ENCODE peak calls at places on chromosome 9, in six cellular contexts. J is hepatocyte, K is HCT116, M is OCI-LY7, R is GM23248, D is neural progenitor cell. C is an unnamed sample.
A peak's percentile ranks its signal among the peaks of the same experiment; 100 is the strongest.

GRCh38 chr9:112061152-112061740 is 113.9 kb downstream of the SUSD1 start:
- DNase-seq in J (peak; percentile 74), D (no peak), M (no peak), K (peak; percentile 61), R (peak; percentile 98), C (peak; percentile 90)

GRCh38 chr9:3434594-3434993 is 91.2 kb downstream of the RFX3 start:
- DNase-seq in R (peak; percentile 72), M (no peak), D (no peak), K (no peak), J (peak; percentile 21), C (no peak)

GRCh38 chr9:89826186-89826585 is 221.4 kb downstream of the GADD45G start:
- DNase-seq in J (no peak), M (no peak), D (no peak), R (no peak), K (no peak), C (no peak)

GRCh38 chr9:93250185-93250584 is 66.2 kb downstream of the WNK2 start:
- DNase-seq in J (no peak), M (no peak), D (no peak), K (no peak), R (no peak), C (no peak)

GRCh38 chr9:16884952-16885513 is 14.6 kb upstream of the BNC2 start:
- DNase-seq in M (no peak), K (no peak), D (no peak), R (peak; percentile 88), J (no peak), C (peak; percentile 54)

GRCh38 chr9:37004424-37004935 is 29.6 kb downstream of the PAX5 start:
- DNase-seq in D (no peak), J (no peak), M (peak; percentile 87), R (no peak), K (no peak), C (no peak)

GRCh38 chr9:117300686-117301085 is 114.2 kb downstream of the ASTN2 start:
- DNase-seq in R (no peak), M (no peak), J (no peak), K (no peak), D (no peak), C (no peak)

GRCh38 chr9:114366334-114367128 is 21.3 kb downstream of the AKNA start:
- DNase-seq in D (no peak), K (no peak), R (peak; percentile 84), M (peak; percentile 68), J (peak; percentile 65), C (peak; percentile 87)

GRCh38 chr9:108953983-108954574 is 19.9 kb downstream of the ABITRAM start:
- DNase-seq in R (peak; percentile 68), M (peak; percentile 55), D (peak; percentile 42), K (peak; percentile 37), J (peak; percentile 55), C (peak; percentile 67)

GRCh38 chr9:133606722-133607053 is 2.5 kb downstream of the FAM163B start:
- DNase-seq in M (no peak), R (no peak), J (no peak), K (no peak), D (no peak), C (no peak)

GRCh38 chr9:115202960-115203751 is 85.2 kb upstream of the TNC start:
- DNase-seq in D (no peak), J (peak; percentile 27), R (peak; percentile 94), K (no peak), M (no peak), C (no peak)

GRCh38 chr9:126397056-126397455 is 70.4 kb downstream of the MVB12B start:
- DNase-seq in K (no peak), M (peak; percentile 37), D (no peak), J (no peak), R (no peak), C (no peak)

GRCh38 chr9:81125446-81126092 is 563.8 kb downstream of the TLE1 start:
- DNase-seq in R (no peak), D (no peak), M (no peak), K (no peak), J (no peak), C (peak; percentile 87)

GRCh38 chr9:91502913-91503649 is 79.4 kb upstream of the NFIL3 start:
- DNase-seq in D (no peak), R (no peak), K (no peak), J (no peak), M (no peak), C (no peak)

GRCh38 chr9:93952784-93953491 is 2.2 kb downstream of the BARX1 start:
- DNase-seq in K (no peak), J (peak; percentile 43), M (no peak), R (no peak), D (peak; percentile 66), C (no peak)

GRCh38 chr9:34547960-34548603 is 25.3 kb upstream of the ENHO start:
- DNase-seq in D (peak; percentile 88), K (peak; percentile 23), J (peak; percentile 87), M (peak; percentile 18), R (peak; percentile 84), C (no peak)

GRCh38 chr9:90300901-90301688 is 341.5 kb downstream of the DIRAS2 start:
- DNase-seq in M (no peak), R (peak; percentile 91), J (peak; percentile 89), D (no peak), K (peak; percentile 59), C (peak; percentile 76)

GRCh38 chr9:94011134-94011533 is 56.0 kb upstream of the BARX1 start:
- DNase-seq in K (no peak), R (peak; percentile 66), D (no peak), J (no peak), M (no peak), C (peak; percentile 36)

GRCh38 chr9:91332476-91333231 is 29.1 kb downstream of the AUH start:
- DNase-seq in R (no peak), K (no peak), J (no peak), M (no peak), D (no peak), C (no peak)

GRCh38 chr9:72839140-72839539 is 113.7 kb downstream of the ALDH1A1 start:
- DNase-seq in J (peak; percentile 9), M (no peak), K (no peak), R (no peak), D (no peak), C (no peak)

GRCh38 chr9:72844440-72844768 is 108.4 kb downstream of the ALDH1A1 start:
- DNase-seq in M (no peak), D (no peak), J (no peak), R (no peak), K (no peak), C (no peak)

GRCh38 chr9:72843525-72844439 is 109.1 kb downstream of the ALDH1A1 start:
- DNase-seq in R (no peak), D (no peak), M (no peak), K (no peak), J (peak; percentile 25), C (no peak)
- TF ChIP-seq EZH2phosphoT487 in R (no peak), D (no peak), M (no peak), K (no peak), J (no peak), C (no peak)

DNA sequence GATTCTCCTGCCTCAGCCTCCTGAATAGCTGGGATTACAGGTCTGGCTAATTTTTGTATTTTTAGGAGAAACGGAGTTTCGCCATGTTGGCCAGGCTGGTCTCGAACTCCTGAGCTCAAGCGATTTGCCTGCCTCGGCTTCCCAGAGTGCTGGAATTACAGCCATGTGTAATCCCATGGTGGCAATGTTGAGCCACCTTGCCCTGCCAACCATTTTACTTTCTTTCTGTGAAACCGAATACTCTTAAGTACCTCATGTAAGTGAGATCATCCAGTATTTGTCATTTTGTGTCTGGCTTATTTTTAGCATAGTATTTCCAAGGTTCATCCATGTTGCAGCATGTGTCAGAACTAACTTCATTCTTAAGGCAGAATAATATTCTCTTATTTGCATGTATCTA is 8.2 kb downstream of the PRRC2B start:
- DNase-seq in D (no peak), M (no peak), K (no peak), R (peak; percentile 87), J (no peak), C (no peak)
- TF ChIP-seq EZH2phosphoT487 in D (no peak), M (no peak), K (no peak), R (no peak), J (no peak), C (no peak)

GRCh38 chr9:19410195-19410503 is 1.3 kb downstream of the ACER2 start:
- DNase-seq in R (no peak), J (no peak), M (no peak), D (no peak), K (no peak), C (no peak)

GRCh38 chr9:19410594-19410993 is 1.8 kb downstream of the ACER2 start:
- DNase-seq in R (peak; percentile 7), M (no peak), J (no peak), D (no peak), K (no peak), C (no peak)

GRCh38 chr9:19408693-19409405 is at the start of gene ACER2:
- DNase-seq in J (peak; percentile 95), D (peak; percentile 96), R (peak; percentile 89), K (peak; percentile 78), M (peak; percentile 94), C (peak; percentile 93)

GRCh38 chr9:19408316-19408692 is 505 bp upstream of the ACER2 start:
- DNase-seq in D (no peak), J (no peak), R (no peak), K (no peak), M (no peak), C (no peak)

DNA sequence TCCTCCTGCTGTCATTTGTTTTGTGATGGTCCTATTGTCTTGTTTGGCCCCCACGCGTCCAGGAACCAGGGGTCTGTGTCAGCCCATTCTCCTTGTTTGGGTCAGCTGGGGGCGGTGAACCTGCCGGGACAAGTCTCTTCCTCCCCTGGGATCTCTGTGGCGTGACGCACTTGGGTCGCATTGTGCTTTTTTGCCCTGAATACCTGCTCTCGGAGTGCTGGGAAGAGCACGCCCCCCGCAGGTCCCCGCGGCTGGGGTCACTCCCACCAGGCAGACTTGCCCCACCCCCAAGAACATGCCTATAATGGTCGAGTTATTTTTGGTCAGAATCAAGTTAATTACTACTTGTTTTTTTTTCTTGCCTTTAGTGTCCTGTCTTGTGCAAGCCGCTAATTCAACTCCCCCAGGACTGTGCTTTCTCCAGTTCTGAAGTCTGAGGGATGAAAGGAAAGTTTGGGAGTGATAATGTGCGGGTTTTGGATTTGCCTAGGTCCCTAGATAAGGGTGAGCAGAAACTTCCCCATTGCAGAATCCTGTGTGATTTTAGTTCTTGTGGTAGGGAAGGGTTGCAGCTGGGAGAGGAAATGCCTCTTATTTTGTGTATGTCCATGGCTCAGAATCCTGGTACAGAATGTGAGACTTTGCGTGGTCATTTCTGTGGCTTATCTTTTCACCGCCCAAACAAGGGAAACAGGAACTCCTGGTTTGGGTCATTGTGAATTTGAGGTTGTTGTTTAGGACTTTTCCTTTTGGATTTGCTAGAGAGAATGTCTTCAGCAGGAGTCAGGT is 791 bp downstream of the ACER2 start:
- DNase-seq in J (peak; percentile 37), D (peak; percentile 64), R (peak; percentile 18), M (peak; percentile 55), K (peak; percentile 8), C (peak; percentile 27)
- TF ChIP-seq EZH2phosphoT487 in J (no peak), D (no peak), R (no peak), M (no peak), K (no peak), C (no peak)

GRCh38 chr9:136536721-136537241 is 9.1 kb downstream of the NOTCH1 start:
- DNase-seq in K (no peak), D (no peak), J (no peak), M (no peak), R (no peak), C (no peak)

GRCh38 chr9:136537411-136537810 is 8.4 kb downstream of the NOTCH1 start:
- DNase-seq in J (no peak), K (no peak), R (no peak), D (no peak), M (no peak), C (no peak)

GRCh38 chr9:136539427-136540412 is 6.1 kb downstream of the NOTCH1 start:
- DNase-seq in K (peak; percentile 89), R (no peak), M (peak; percentile 94), D (no peak), J (peak; percentile 79), C (peak; percentile 94)

GRCh38 chr9:136537896-136538598 is 7.8 kb downstream of the NOTCH1 start:
- DNase-seq in M (no peak), J (no peak), R (peak; percentile 31), D (no peak), K (no peak), C (peak; percentile 42)

GRCh38 chr9:136538599-136539426 is 7.0 kb downstream of the NOTCH1 start:
- DNase-seq in D (no peak), R (no peak), J (no peak), K (no peak), M (peak; percentile 16), C (no peak)
- TF ChIP-seq EZH2phosphoT487 in D (no peak), R (no peak), J (no peak), K (no peak), M (no peak), C (no peak)

C was measured in PC-3.